ENCODE peak calls at places on chromosomes 7 and 10, in five cellular contexts. C, A, V, Q and L are unnamed samples.

GRCh38 chr10:51711519-51711891 is 12.1 kb upstream of the CSTF2T start:
- DNase-seq in C (no peak), A (no peak), V (no peak), Q (no peak), L (no peak)

GRCh38 chr7:45099891-45100760 is 11.4 kb upstream of the NACAD start:
- DNase-seq in C (no peak), A (no peak), V (no peak), Q (no peak), L (no peak)

GRCh38 chr10:59243611-59244195 is 67.3 kb downstream of the PHYHIPL start:
- DNase-seq in C (no peak), A (no peak), V (no peak), Q (no peak), L (no peak)

GRCh38 chr7:137443616-137444015 is 100.1 kb upstream of the PTN start:
- DNase-seq in C (no peak), A (no peak), V (no peak), Q (no peak), L (no peak)

GRCh38 chr10:51897560-51897959 is 198.2 kb upstream of the CSTF2T start:
- DNase-seq in C (no peak), A (no peak), V (no peak), Q (no peak), L (no peak)

GRCh38 chr7:73341877-73342276 is 13.9 kb downstream of the FKBP6 start:
- DNase-seq in C (peak), A (no peak), V (peak), Q (no peak), L (peak)

GRCh38 chr7:102000123-102000522 is 182.7 kb downstream of the CUX1 start:
- DNase-seq in C (no peak), A (no peak), V (no peak), Q (no peak), L (no peak)

GRCh38 chr7:108441392-108441955 is 14.8 kb downstream of the NRCAM start:
- DNase-seq in C (no peak), A (no peak), V (no peak), Q (no peak), L (no peak)

DNA sequence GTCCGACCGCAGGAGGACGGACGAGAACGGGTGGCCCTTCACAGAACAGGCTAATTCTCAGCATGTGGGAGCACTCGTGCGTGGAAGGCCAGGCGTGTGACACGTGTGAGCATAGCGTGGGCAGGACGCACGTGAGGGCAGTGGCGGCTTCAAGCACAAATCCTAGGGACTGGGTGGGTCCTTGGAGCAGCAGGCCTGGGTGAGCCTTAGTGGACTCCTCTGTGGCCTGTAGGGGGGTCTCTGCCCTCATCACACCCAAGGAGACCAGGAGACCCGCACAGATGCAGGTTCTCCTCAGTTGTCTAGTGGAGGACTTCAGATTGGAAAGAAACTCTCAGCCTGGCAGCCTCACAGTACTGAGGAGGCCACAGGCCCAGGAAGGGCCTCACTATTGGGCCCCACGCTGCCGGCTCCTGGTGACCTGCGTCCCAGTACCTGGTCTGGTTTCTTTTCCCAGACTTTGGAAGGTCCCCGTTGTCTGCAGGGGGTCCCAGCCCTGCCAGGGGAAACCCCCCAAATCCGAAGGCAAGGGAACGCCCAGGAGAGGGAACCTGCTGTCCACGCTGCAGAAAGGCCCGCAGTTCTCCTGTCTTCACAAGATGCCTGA is 49.1 kb upstream of the FAM20C start:
- DNase-seq in C (no peak), A (no peak), V (no peak), Q (no peak), L (no peak)
- TF ChIP-seq CHD2 in C (no peak), A (no peak), V (no peak), Q (no peak), L (no peak)

GRCh38 chr10:118032564-118032963 is 14.2 kb downstream of the RAB11FIP2 start:
- DNase-seq in C (no peak), A (no peak), V (no peak), Q (no peak), L (no peak)
- TF ChIP-seq CHD2 in C (no peak), A (no peak), V (no peak), Q (no peak), L (no peak)

DNA sequence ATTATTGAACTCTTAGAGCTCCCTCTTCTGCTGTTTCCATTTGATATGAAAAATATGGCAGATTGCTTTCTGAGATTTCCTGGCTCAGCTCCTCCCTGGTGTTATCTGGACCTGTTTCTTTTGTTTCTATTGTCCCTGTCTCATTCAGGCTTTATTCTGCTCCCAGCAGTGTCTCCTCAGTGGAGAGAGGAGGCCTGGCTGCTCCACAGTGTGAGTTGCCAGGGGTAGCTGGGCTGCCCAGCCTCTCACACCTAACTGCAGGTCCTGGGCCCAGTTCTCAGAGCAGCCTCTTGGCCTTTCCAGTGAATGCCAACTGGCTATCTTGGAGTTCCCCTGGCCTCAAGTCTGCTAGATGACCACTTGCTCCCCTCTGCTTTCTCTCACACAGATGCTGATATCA is 127.0 kb downstream of the VPS41 start:
- DNase-seq in C (no peak), A (no peak), V (no peak), Q (peak), L (no peak)
- TF ChIP-seq CHD2 in C (no peak), A (no peak), V (no peak), Q (no peak), L (no peak)

GRCh38 chr10:79416578-79417255 is 28.7 kb downstream of the ZCCHC24 start:
- DNase-seq in C (no peak), A (no peak), V (no peak), Q (no peak), L (no peak)

GRCh38 chr10:79418274-79418673 is 27.1 kb downstream of the ZCCHC24 start:
- DNase-seq in C (no peak), A (no peak), V (no peak), Q (no peak), L (no peak)

GRCh38 chr10:79418886-79419595 is 26.4 kb downstream of the ZCCHC24 start:
- DNase-seq in C (no peak), A (no peak), V (no peak), Q (no peak), L (no peak)

GRCh38 chr10:79417266-79417665 is 28.2 kb downstream of the ZCCHC24 start:
- DNase-seq in C (no peak), A (no peak), V (no peak), Q (no peak), L (no peak)

DNA sequence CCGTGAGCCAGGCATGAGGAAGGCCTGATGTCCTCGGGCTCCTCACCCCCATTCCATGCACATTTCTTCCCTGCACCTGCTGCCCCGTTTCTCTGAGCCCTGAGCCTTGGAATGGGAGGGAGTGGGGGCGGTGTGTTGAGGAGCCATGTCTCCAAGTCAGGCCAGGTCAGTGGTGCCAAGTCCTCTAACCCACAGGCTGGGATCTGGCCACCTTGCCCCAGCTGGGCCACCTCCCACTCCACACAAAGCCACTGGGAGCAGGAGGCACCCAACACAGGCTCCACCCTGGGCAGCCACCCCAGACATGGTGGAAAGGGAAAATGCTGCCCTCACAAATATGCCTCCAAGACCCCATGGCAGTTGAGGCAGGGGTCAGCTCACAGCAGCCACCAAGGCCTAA is 27.7 kb downstream of the ZCCHC24 start:
- DNase-seq in C (no peak), A (no peak), V (no peak), Q (no peak), L (no peak)
- TF ChIP-seq CHD2 in C (no peak), A (no peak), V (no peak), Q (no peak), L (no peak)

GRCh38 chr10:130341325-130341724 is 205.1 kb downstream of the GLRX3 start:
- DNase-seq in C (no peak), A (peak), V (no peak), Q (peak), L (peak)

GRCh38 chr10:130339091-130339490 is 202.9 kb downstream of the GLRX3 start:
- DNase-seq in C (no peak), A (no peak), V (no peak), Q (no peak), L (no peak)

GRCh38 chr10:130339911-130340310 is 203.7 kb downstream of the GLRX3 start:
- DNase-seq in C (no peak), A (no peak), V (no peak), Q (no peak), L (no peak)

GRCh38 chr10:130338588-130339070 is 202.4 kb downstream of the GLRX3 start:
- DNase-seq in C (no peak), A (no peak), V (no peak), Q (no peak), L (no peak)

DNA sequence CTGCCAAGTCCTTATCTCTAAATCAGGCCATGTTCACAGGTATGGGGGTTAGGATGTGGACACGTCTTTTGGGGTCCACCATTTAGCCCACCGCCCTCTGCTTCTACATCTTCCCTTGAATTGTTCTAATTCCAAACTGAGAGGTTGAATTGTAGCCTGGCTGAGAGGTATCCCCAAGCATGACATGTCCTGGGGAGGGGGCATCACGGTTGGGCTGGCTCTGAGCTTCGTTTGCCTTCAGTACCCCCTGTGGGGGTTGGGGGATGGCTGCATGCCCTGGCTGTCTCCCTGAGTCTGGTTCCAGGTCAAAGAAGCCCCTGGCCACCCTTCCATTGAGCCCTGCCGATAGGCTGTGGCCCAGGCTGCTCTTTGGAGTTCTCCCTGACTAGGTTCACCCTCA is 204.6 kb downstream of the GLRX3 start:
- DNase-seq in C (no peak), A (no peak), V (no peak), Q (no peak), L (no peak)
- TF ChIP-seq CHD2 in C (no peak), A (no peak), V (no peak), Q (no peak), L (no peak)

GRCh38 chr7:2172311-2173183 is 60.2 kb downstream of the MAD1L1 start:
- DNase-seq in C (peak), A (peak), V (peak), Q (no peak), L (no peak)
- TF ChIP-seq CHD2 in C (no peak), A (no peak), V (no peak), Q (no peak), L (no peak)

DNA sequence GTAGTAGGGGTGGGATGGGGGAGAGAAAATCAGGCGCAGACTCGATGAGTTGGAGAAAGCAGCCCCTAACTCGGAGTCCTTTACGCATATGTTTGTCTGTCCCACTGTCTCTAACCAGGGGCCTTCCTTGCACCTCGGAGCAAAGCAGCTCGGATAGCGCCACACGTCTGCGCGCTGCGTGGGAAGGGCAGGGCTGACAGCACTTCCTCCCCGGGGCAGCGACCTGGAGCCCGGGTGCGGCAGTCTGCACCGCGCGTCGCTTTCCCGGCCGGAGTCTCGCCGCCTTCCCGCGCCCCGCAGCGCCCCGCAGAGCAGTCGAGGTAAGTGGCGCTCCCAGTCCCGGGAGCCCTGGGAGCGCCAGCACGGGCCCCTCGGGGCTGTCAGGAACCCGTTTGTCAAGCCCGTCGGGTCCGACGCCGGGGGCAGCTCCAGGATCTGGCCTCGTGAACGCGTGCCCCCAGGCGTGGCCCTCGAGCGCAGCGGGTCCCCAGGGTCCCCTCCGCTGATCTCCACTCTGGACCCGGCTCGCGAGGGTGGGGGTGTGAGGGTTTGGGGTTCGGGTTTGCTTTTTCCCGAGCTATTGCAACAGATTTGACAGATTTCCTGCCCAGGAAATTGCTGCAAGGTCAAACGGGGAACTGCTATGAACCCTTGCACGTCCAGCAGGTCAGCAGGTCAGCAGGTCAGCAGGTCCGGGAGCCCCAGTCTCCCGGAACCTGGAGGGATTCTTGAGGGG is 561 bp downstream of the APBB1IP start:
- DNase-seq in C (no peak), A (peak), V (no peak), Q (no peak), L (no peak)
- TF ChIP-seq CHD2 in C (no peak), A (no peak), V (no peak), Q (no peak), L (no peak)